ENCODE peak calls at places on chromosomes 3 and 15, in ten cellular contexts. G is ELR; J is activated T-helper 9 cell treated with anti-CD3 and anti-CD28 coated beads, Interleukin-2, amount 50 U/mL, for 16 hours; N is activated CD4-positive, alpha-beta T cell treated with anti-CD3 and anti-CD28 coated beads, Interleukin-2, amount 50 U/mL, for 48 hours; S is amniotic stem cell; T is type B pancreatic cell; I is left lung; D is cardiac fibroblast; H is endodermal cell; K is NCI-H1092 treated with DMSO at 0.1 percent for 48 hours. A is an unnamed sample.

GRCh38 chr3:132843349-132843748 is 121.1 kb upstream of the NPHP3 start:
- DNase-seq in G (no peak), J (no peak), N (no peak), S (no peak), T (no peak), I (no peak), D (no peak), H (no peak), K (no peak), A (no peak)

GRCh38 chr15:67928666-67929065 is 88.8 kb upstream of the RNU6-1 start:
- DNase-seq in G (no peak), J (no peak), N (no peak), S (no peak), T (no peak), I (no peak), D (no peak), H (peak), K (no peak), A (no peak)

GRCh38 chr3:102353148-102353547 is 81.7 kb upstream of the ZPLD1 start:
- DNase-seq in G (no peak), J (no peak), N (no peak), S (no peak), T (no peak), I (no peak), D (peak), H (no peak), K (no peak), A (no peak)

GRCh38 chr3:134008630-134009156 is 21.0 kb downstream of the SLCO2A1 start:
- DNase-seq in G (peak), J (no peak), N (no peak), S (peak), T (no peak), I (no peak), D (peak), H (no peak), K (no peak), A (no peak)

GRCh38 chr3:10551821-10552630 is 46.6 kb upstream of the ATP2B2 start:
- DNase-seq in G (peak), J (peak), N (peak), S (no peak), T (peak), I (peak), D (no peak), H (peak), K (no peak), A (peak)

GRCh38 chr3:186255703-186256331 is 106.2 kb downstream of the DGKG start:
- DNase-seq in G (no peak), J (no peak), N (peak), S (no peak), T (no peak), I (no peak), D (no peak), H (peak), K (no peak), A (no peak)

GRCh38 chr15:57217716-57218598 is 158.3 kb upstream of the CGNL1 start:
- DNase-seq in G (peak), J (no peak), N (no peak), S (no peak), T (no peak), I (no peak), D (peak), H (no peak), K (peak), A (no peak)

GRCh38 chr3:146747051-146747450 is 141.9 kb upstream of the PLSCR5 start:
- DNase-seq in G (no peak), J (no peak), N (no peak), S (no peak), T (no peak), I (no peak), D (no peak), H (no peak), K (no peak), A (no peak)

GRCh38 chr3:9168230-9168629 is 81.2 kb downstream of the SRGAP3 start:
- DNase-seq in G (no peak), J (peak), N (peak), S (no peak), T (no peak), I (no peak), D (no peak), H (peak), K (no peak), A (no peak)